ENCODE peak calls at places on chromosomes 1 and 21, in six cellular contexts. B is AG04450, U is left ventricle myocardium inferior, Y is HFF-Myc, O is HepG2, P is AG09309. E is an unnamed sample.

GRCh38 chr1:118304722-118305344 is 119.8 kb upstream of the SPAG17 start:
- DNase-seq in B (no peak), U (no peak), Y (no peak), O (no peak), P (no peak), E (no peak)

GRCh38 chr21:41751621-41752020 is 15.2 kb downstream of the RIPK4 start:
- DNase-seq in B (no peak), U (peak), Y (no peak), O (no peak), P (no peak), E (peak)

GRCh38 chr1:21149862-21150432 is 26.8 kb downstream of the EIF4G3 start:
- DNase-seq in B (peak), U (no peak), Y (peak), O (no peak), P (peak), E (no peak)

GRCh38 chr1:98557808-98558390 is 103.6 kb upstream of the SNX7 start:
- DNase-seq in B (no peak), U (no peak), Y (no peak), O (no peak), P (no peak), E (no peak)

GRCh38 chr1:110605901-110606783 is at the start of gene KCNA2:
- DNase-seq in B (no peak), U (peak), Y (no peak), O (no peak), P (no peak), E (no peak)

GRCh38 chr1:225899044-225899925 is 10.3 kb upstream of the LEFTY1 start:
- DNase-seq in B (no peak), U (no peak), Y (no peak), O (no peak), P (no peak), E (no peak)

GRCh38 chr1:43071241-43071640 is 100.8 kb downstream of the EBNA1BP2 start:
- DNase-seq in B (no peak), U (no peak), Y (no peak), O (no peak), P (no peak), E (no peak)

GRCh38 chr1:216809649-216810048 is 86.4 kb upstream of the ESRRG start:
- DNase-seq in B (no peak), U (no peak), Y (no peak), O (no peak), P (no peak), E (no peak)

GRCh38 chr1:91478693-91479234 is 21.9 kb upstream of the CDC7 start:
- DNase-seq in B (no peak), U (no peak), Y (no peak), O (no peak), P (no peak), E (no peak)

GRCh38 chr1:32977546-32978087 is 13.0 kb upstream of the RNF19B start:
- DNase-seq in B (no peak), U (no peak), Y (no peak), O (no peak), P (no peak), E (no peak)

GRCh38 chr1:161382214-161383019 is 14.7 kb upstream of the CFAP126 start:
- DNase-seq in B (no peak), U (no peak), Y (peak), O (peak), P (no peak), E (no peak)

DNA sequence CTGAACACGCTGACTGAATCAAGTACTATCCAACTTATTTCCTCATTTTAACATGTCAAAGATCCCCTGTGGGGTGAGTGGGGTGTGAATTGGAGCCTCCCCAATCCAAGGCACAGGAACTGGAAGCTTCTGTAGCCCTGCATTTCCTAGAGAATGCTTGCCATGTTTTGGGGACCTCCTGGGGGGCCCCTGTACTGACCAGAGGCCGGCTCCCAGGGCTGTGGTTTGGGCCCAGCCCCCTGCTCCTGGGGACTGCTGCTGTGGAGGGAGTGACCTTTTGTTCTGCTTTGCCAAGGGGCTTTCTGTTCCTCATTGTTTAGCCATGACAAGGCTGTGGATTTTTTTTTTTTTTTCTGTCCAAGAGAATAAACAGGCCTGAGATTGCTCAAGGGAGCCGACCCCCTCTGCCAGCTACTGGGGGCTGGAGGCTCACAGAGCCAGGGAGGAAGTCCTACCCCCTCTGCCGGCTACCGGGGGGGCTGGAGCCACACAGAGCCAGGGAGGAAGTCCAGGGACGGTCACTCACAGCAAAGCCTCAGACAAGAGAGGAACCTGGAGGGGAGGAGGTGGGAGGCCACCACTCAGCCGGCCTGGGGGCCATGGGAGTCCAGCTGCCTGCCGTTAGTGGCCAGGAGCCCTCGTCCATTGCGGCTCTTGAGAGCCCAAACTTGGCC is 17.4 kb downstream of the TNFRSF1B start:
- DNase-seq in B (peak), U (peak), Y (no peak), O (peak), P (no peak), E (peak)
- TF ChIP-seq CTCF in B (peak), U (peak), Y (no peak), O (no peak), P (peak), E (no peak)

GRCh38 chr1:213586609-213586972 is 401.2 kb upstream of the PROX1 start:
- DNase-seq in B (no peak), U (no peak), Y (no peak), O (peak), P (no peak), E (no peak)
- TF ChIP-seq CTCF in B (no peak), U (no peak), Y (no peak), O (no peak), P (no peak), E (no peak)

GRCh38 chr1:203507227-203507626 is 13.3 kb downstream of the OPTC start:
- DNase-seq in B (no peak), U (no peak), Y (no peak), O (no peak), P (no peak), E (no peak)
- TF ChIP-seq CTCF in B (no peak), U (no peak), Y (no peak), O (no peak), P (no peak), E (no peak)

DNA sequence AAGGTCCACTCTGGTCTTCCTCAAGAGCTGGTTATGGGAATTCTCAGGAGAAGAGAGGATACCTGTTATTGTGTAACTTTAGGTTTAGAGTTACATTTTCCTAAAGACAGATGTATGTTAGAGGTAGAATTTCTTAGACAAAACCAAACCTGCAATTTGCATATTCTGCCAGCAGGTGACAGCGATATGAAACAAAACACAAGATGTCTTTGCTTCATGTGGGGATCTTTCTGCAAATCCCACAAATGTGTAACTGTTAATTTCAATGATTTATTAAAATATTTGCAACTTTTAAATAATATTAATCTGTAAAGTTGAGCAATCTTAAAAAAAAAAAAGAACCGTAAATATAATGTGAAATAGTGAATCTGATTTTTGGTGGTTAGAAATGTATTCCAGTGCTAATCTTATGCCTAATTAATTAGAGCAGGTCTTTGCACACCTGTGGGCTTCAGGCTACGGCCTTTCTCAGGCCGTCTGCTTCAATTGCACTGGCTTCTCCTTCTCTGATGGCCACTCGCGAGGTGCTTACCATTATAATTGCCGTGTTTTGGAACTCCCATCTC is 33.4 kb downstream of the FAM78B start:
- DNase-seq in B (no peak), U (no peak), Y (no peak), O (no peak), P (no peak), E (peak)
- TF ChIP-seq CTCF in B (peak), U (peak), Y (peak), O (peak), P (peak), E (peak)

GRCh38 chr1:235468970-235469369 is 35.3 kb downstream of the B3GALNT2 start:
- DNase-seq in B (peak), U (no peak), Y (peak), O (peak), P (no peak), E (peak)
- TF ChIP-seq CTCF in B (peak), U (no peak), Y (no peak), O (no peak), P (no peak), E (no peak)

GRCh38 chr1:82795503-82796149 is 994.9 kb downstream of the ADGRL2 start:
- DNase-seq in B (no peak), U (no peak), Y (no peak), O (no peak), P (no peak), E (no peak)
- TF ChIP-seq CTCF in B (no peak), U (no peak), Y (peak), O (no peak), P (no peak), E (no peak)

GRCh38 chr1:104646233-104646632 is 896.5 kb downstream of the AMY1C start:
- DNase-seq in B (no peak), U (no peak), Y (no peak), O (no peak), P (no peak), E (no peak)

GRCh38 chr1:104648269-104648691 is 898.6 kb downstream of the AMY1C start:
- DNase-seq in B (no peak), U (no peak), Y (no peak), O (peak), P (no peak), E (no peak)
- TF ChIP-seq CTCF in B (no peak), U (no peak), Y (no peak), O (peak), P (peak), E (no peak)

GRCh38 chr1:167520711-167521206 is 2.4 kb upstream of the CD247 start:
- DNase-seq in B (no peak), U (no peak), Y (no peak), O (no peak), P (no peak), E (no peak)
- TF ChIP-seq CTCF in B (no peak), U (no peak), Y (no peak), O (peak), P (no peak), E (no peak)

DNA sequence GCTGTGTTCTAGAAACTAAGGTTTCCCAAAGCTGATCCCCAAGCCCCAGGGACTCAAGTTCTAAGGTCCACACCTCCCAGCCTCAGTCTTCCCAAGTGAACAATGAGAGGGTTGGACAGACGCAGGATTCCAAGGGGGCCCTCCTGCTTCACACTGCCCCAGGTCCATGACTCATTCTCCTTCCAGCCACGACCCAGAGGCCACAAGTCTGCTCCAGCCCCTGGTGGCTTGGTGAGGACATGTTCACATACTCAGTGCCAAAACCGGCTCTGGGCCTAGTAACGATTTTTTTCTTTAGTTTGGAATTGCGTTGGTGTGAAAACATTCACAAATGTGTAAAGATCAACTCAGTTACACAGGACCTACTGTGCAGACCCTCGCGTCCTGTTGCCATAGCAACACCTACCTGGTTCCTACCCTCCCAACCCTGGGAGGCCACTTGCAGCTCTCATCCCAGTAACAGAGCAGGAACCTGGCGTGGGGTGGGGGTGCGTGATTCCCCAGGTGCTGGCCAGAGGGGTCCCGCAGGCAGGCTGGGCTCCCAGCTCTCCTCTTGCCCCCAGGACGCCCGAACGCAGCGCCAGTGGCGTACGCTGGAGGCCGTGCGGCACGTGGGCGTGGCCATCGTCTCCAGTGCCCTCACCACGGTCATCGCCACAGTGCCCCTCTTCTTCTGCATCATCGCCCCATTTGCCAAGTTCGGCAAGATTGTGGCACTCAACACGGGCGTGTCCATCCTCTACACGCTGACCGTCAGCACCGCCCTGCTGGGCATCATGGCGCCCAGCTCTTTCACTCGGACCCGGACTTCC is 57.0 kb downstream of the DISP3 start:
- DNase-seq in B (no peak), U (no peak), Y (no peak), O (peak), P (no peak), E (peak)
- TF ChIP-seq CTCF in B (no peak), U (no peak), Y (no peak), O (no peak), P (no peak), E (no peak)

GRCh38 chr1:210292276-210292851 is 36.3 kb upstream of the HHAT start:
- DNase-seq in B (no peak), U (peak), Y (peak), O (no peak), P (no peak), E (peak)
- TF ChIP-seq CTCF in B (no peak), U (peak), Y (peak), O (peak), P (peak), E (peak)

E was measured in Calu3.